ENCODE peak calls at places on chromosomes 1 and 21, in ten cellular contexts. One of them, this sample, is unnamed.
A peak's percentile ranks its signal among the peaks of the same experiment; 100 is the strongest.

GRCh38 chr1:209104646-209105045 is 478.9 kb upstream of the CAMK1G start:
- DNase-seq in CD8-positive, alpha-beta T cell: no peak
- DNase-seq in GM23338: no peak
- DNase-seq in central memory CD8-positive, alpha-beta T cell: no peak
- DNase-seq in endodermal cell: no peak
- DNase-seq in stimulated activated CD8-positive, alpha-beta memory T cell treated with anti-CD3 and anti-CD28 coated beads, Interleukin-12 subunit alpha, Interleukin-12 subunit beta, amount 100 ng/mL, for 4 hours: no peak
- DNase-seq in prostate gland: no peak
- DNase-seq in T follicular helper cell: no peak
- DNase-seq in COLO829: no peak
- DNase-seq in dorsolateral prefrontal cortex: no peak
- DNase-seq in this sample: no peak

GRCh38 chr1:228017356-228018124 is 10.7 kb downstream of the WNT3A start:
- DNase-seq in prostate gland: no peak
- DNase-seq in stimulated activated CD8-positive, alpha-beta memory T cell treated with anti-CD3 and anti-CD28 coated beads, Interleukin-12 subunit alpha, Interleukin-12 subunit beta, amount 100 ng/mL, for 4 hours: no peak
- DNase-seq in endodermal cell: no peak
- DNase-seq in T follicular helper cell: no peak
- DNase-seq in dorsolateral prefrontal cortex: no peak
- DNase-seq in GM23338: no peak
- DNase-seq in COLO829: no peak
- DNase-seq in CD8-positive, alpha-beta T cell: no peak
- DNase-seq in central memory CD8-positive, alpha-beta T cell: no peak
- DNase-seq in this sample: no peak

GRCh38 chr1:110187139-110187890 is 22.8 kb upstream of the KCNC4 start:
- DNase-seq in COLO829: peak; percentile 61
- DNase-seq in endodermal cell: no peak
- DNase-seq in dorsolateral prefrontal cortex: no peak
- DNase-seq in prostate gland: no peak
- DNase-seq in CD8-positive, alpha-beta T cell: no peak
- DNase-seq in GM23338: no peak
- DNase-seq in T follicular helper cell: no peak
- DNase-seq in central memory CD8-positive, alpha-beta T cell: no peak
- DNase-seq in stimulated activated CD8-positive, alpha-beta memory T cell treated with anti-CD3 and anti-CD28 coated beads, Interleukin-12 subunit alpha, Interleukin-12 subunit beta, amount 100 ng/mL, for 4 hours: no peak
- DNase-seq in this sample: no peak

GRCh38 chr1:21552715-21553114 is 43.5 kb downstream of the ALPL start:
- DNase-seq in stimulated activated CD8-positive, alpha-beta memory T cell treated with anti-CD3 and anti-CD28 coated beads, Interleukin-12 subunit alpha, Interleukin-12 subunit beta, amount 100 ng/mL, for 4 hours: no peak
- DNase-seq in GM23338: no peak
- DNase-seq in central memory CD8-positive, alpha-beta T cell: no peak
- DNase-seq in CD8-positive, alpha-beta T cell: no peak
- DNase-seq in prostate gland: no peak
- DNase-seq in COLO829: peak; percentile 6
- DNase-seq in endodermal cell: no peak
- DNase-seq in T follicular helper cell: no peak
- DNase-seq in dorsolateral prefrontal cortex: no peak
- DNase-seq in this sample: no peak

GRCh38 chr21:46218906-46219590 is 9.5 kb downstream of the LSS start:
- DNase-seq in CD8-positive, alpha-beta T cell: no peak
- DNase-seq in T follicular helper cell: no peak
- DNase-seq in endodermal cell: peak; percentile 38
- DNase-seq in prostate gland: no peak
- DNase-seq in dorsolateral prefrontal cortex: no peak
- DNase-seq in stimulated activated CD8-positive, alpha-beta memory T cell treated with anti-CD3 and anti-CD28 coated beads, Interleukin-12 subunit alpha, Interleukin-12 subunit beta, amount 100 ng/mL, for 4 hours: no peak
- DNase-seq in GM23338: no peak
- DNase-seq in central memory CD8-positive, alpha-beta T cell: no peak
- DNase-seq in COLO829: no peak
- DNase-seq in this sample: no peak

GRCh38 chr1:202112864-202113689 is 9.6 kb upstream of the GPR37L1 start:
- DNase-seq in GM23338: no peak
- DNase-seq in COLO829: no peak
- DNase-seq in prostate gland: no peak
- DNase-seq in CD8-positive, alpha-beta T cell: no peak
- DNase-seq in endodermal cell: peak; percentile 61
- DNase-seq in stimulated activated CD8-positive, alpha-beta memory T cell treated with anti-CD3 and anti-CD28 coated beads, Interleukin-12 subunit alpha, Interleukin-12 subunit beta, amount 100 ng/mL, for 4 hours: no peak
- DNase-seq in dorsolateral prefrontal cortex: no peak
- DNase-seq in T follicular helper cell: no peak
- DNase-seq in central memory CD8-positive, alpha-beta T cell: no peak
- DNase-seq in this sample: no peak

GRCh38 chr1:194014004-194014403 is 827.6 kb upstream of the B3GALT2 start:
- DNase-seq in stimulated activated CD8-positive, alpha-beta memory T cell treated with anti-CD3 and anti-CD28 coated beads, Interleukin-12 subunit alpha, Interleukin-12 subunit beta, amount 100 ng/mL, for 4 hours: no peak
- DNase-seq in COLO829: no peak
- DNase-seq in central memory CD8-positive, alpha-beta T cell: no peak
- DNase-seq in endodermal cell: no peak
- DNase-seq in T follicular helper cell: no peak
- DNase-seq in CD8-positive, alpha-beta T cell: no peak
- DNase-seq in dorsolateral prefrontal cortex: no peak
- DNase-seq in GM23338: no peak
- DNase-seq in prostate gland: no peak
- DNase-seq in this sample: no peak

GRCh38 chr1:167695756-167696561 is 25.8 kb upstream of the MPZL1 start:
- DNase-seq in endodermal cell: no peak
- DNase-seq in stimulated activated CD8-positive, alpha-beta memory T cell treated with anti-CD3 and anti-CD28 coated beads, Interleukin-12 subunit alpha, Interleukin-12 subunit beta, amount 100 ng/mL, for 4 hours: no peak
- DNase-seq in dorsolateral prefrontal cortex: no peak
- DNase-seq in COLO829: no peak
- DNase-seq in GM23338: no peak
- DNase-seq in CD8-positive, alpha-beta T cell: no peak
- DNase-seq in T follicular helper cell: no peak
- DNase-seq in central memory CD8-positive, alpha-beta T cell: no peak
- DNase-seq in prostate gland: no peak
- DNase-seq in this sample: no peak

GRCh38 chr1:109634292-109634691 is 14.7 kb downstream of the AMPD2 start:
- DNase-seq in central memory CD8-positive, alpha-beta T cell: no peak
- DNase-seq in T follicular helper cell: no peak
- DNase-seq in endodermal cell: no peak
- DNase-seq in CD8-positive, alpha-beta T cell: no peak
- DNase-seq in COLO829: no peak
- DNase-seq in prostate gland: peak; percentile 3
- DNase-seq in dorsolateral prefrontal cortex: no peak
- DNase-seq in GM23338: no peak
- DNase-seq in stimulated activated CD8-positive, alpha-beta memory T cell treated with anti-CD3 and anti-CD28 coated beads, Interleukin-12 subunit alpha, Interleukin-12 subunit beta, amount 100 ng/mL, for 4 hours: no peak
- DNase-seq in this sample: no peak

GRCh38 chr1:73909043-73909567 is 288.9 kb downstream of the LRRIQ3 start:
- DNase-seq in stimulated activated CD8-positive, alpha-beta memory T cell treated with anti-CD3 and anti-CD28 coated beads, Interleukin-12 subunit alpha, Interleukin-12 subunit beta, amount 100 ng/mL, for 4 hours: no peak
- DNase-seq in COLO829: no peak
- DNase-seq in endodermal cell: no peak
- DNase-seq in central memory CD8-positive, alpha-beta T cell: no peak
- DNase-seq in GM23338: no peak
- DNase-seq in CD8-positive, alpha-beta T cell: no peak
- DNase-seq in T follicular helper cell: no peak
- DNase-seq in dorsolateral prefrontal cortex: no peak
- DNase-seq in prostate gland: no peak
- DNase-seq in this sample: no peak

GRCh38 chr1:159774465-159774864 is 6.3 kb upstream of the DUSP23 start:
- DNase-seq in central memory CD8-positive, alpha-beta T cell: no peak
- DNase-seq in dorsolateral prefrontal cortex: no peak
- DNase-seq in stimulated activated CD8-positive, alpha-beta memory T cell treated with anti-CD3 and anti-CD28 coated beads, Interleukin-12 subunit alpha, Interleukin-12 subunit beta, amount 100 ng/mL, for 4 hours: no peak
- DNase-seq in COLO829: no peak
- DNase-seq in T follicular helper cell: no peak
- DNase-seq in CD8-positive, alpha-beta T cell: no peak
- DNase-seq in GM23338: no peak
- DNase-seq in endodermal cell: no peak
- DNase-seq in prostate gland: no peak
- DNase-seq in this sample: no peak

GRCh38 chr1:86018311-86018923 is 138.2 kb downstream of the COL24A1 start:
- DNase-seq in central memory CD8-positive, alpha-beta T cell: no peak
- DNase-seq in dorsolateral prefrontal cortex: no peak
- DNase-seq in T follicular helper cell: no peak
- DNase-seq in CD8-positive, alpha-beta T cell: no peak
- DNase-seq in COLO829: peak; percentile 20
- DNase-seq in endodermal cell: peak; percentile 54
- DNase-seq in GM23338: peak; percentile 68
- DNase-seq in prostate gland: peak; percentile 6
- DNase-seq in stimulated activated CD8-positive, alpha-beta memory T cell treated with anti-CD3 and anti-CD28 coated beads, Interleukin-12 subunit alpha, Interleukin-12 subunit beta, amount 100 ng/mL, for 4 hours: no peak
- DNase-seq in this sample: no peak

GRCh38 chr1:150808134-150808533 is at the start of gene CTSK:
- DNase-seq in central memory CD8-positive, alpha-beta T cell: no peak
- DNase-seq in stimulated activated CD8-positive, alpha-beta memory T cell treated with anti-CD3 and anti-CD28 coated beads, Interleukin-12 subunit alpha, Interleukin-12 subunit beta, amount 100 ng/mL, for 4 hours: no peak
- DNase-seq in endodermal cell: peak; percentile 49
- DNase-seq in GM23338: peak; percentile 21
- DNase-seq in T follicular helper cell: no peak
- DNase-seq in COLO829: no peak
- DNase-seq in CD8-positive, alpha-beta T cell: no peak
- DNase-seq in dorsolateral prefrontal cortex: peak; percentile 18
- DNase-seq in prostate gland: no peak
- DNase-seq in this sample: no peak

GRCh38 chr1:223887724-223888428 is 42.1 kb upstream of the TP53BP2 start:
- DNase-seq in COLO829: no peak
- DNase-seq in endodermal cell: no peak
- DNase-seq in dorsolateral prefrontal cortex: no peak
- DNase-seq in T follicular helper cell: no peak
- DNase-seq in CD8-positive, alpha-beta T cell: no peak
- DNase-seq in stimulated activated CD8-positive, alpha-beta memory T cell treated with anti-CD3 and anti-CD28 coated beads, Interleukin-12 subunit alpha, Interleukin-12 subunit beta, amount 100 ng/mL, for 4 hours: no peak
- DNase-seq in central memory CD8-positive, alpha-beta T cell: no peak
- DNase-seq in GM23338: no peak
- DNase-seq in prostate gland: no peak
- DNase-seq in this sample: no peak

This sample was measured in C1 segment of cervical spinal cord.